ENCODE peak calls at places on chromosomes 16 and 17, in ten cellular contexts. One of them, this sample, is unnamed.

GRCh38 chr16:89352091-89352681 is 134.7 kb downstream of the ZNF778 start:
- DNase-seq in activated gamma-delta T cell treated with anti-CD3 and anti-CD28 coated beads, Interleukin-2, amount 50 U/mL, for 16 hours: no peak
- DNase-seq in NCI-H2081: no peak
- DNase-seq in fibroblast of pulmonary artery: no peak
- DNase-seq in lung: no peak
- DNase-seq in activated CD4-positive, alpha-beta T cell treated with anti-CD3 and anti-CD28 coated beads, Interleukin-2, amount 10 ng/mL, durations not matched to agents 7 days and 5 days: no peak
- DNase-seq in stomach: no peak
- DNase-seq in AG10803: no peak
- DNase-seq in Caco-2: no peak
- DNase-seq in dermis blood vessel endothelial cell: no peak
- DNase-seq in this sample: no peak

GRCh38 chr17:17783121-17783824 is 53.5 kb downstream of the SREBF1 start:
- DNase-seq in activated gamma-delta T cell treated with anti-CD3 and anti-CD28 coated beads, Interleukin-2, amount 50 U/mL, for 16 hours: peak; percentile 32
- DNase-seq in NCI-H2081: peak; percentile 82
- DNase-seq in fibroblast of pulmonary artery: peak; percentile 21
- DNase-seq in lung: peak; percentile 64
- DNase-seq in activated CD4-positive, alpha-beta T cell treated with anti-CD3 and anti-CD28 coated beads, Interleukin-2, amount 10 ng/mL, durations not matched to agents 7 days and 5 days: peak; percentile 66
- DNase-seq in stomach: peak; percentile 88
- DNase-seq in AG10803: no peak
- DNase-seq in Caco-2: peak; percentile 78
- DNase-seq in dermis blood vessel endothelial cell: peak; percentile 44
- DNase-seq in this sample: peak; percentile 53

GRCh38 chr16:19830902-19831555 is 53.6 kb downstream of the GPRC5B start:
- DNase-seq in activated gamma-delta T cell treated with anti-CD3 and anti-CD28 coated beads, Interleukin-2, amount 50 U/mL, for 16 hours: no peak
- DNase-seq in NCI-H2081: no peak
- DNase-seq in fibroblast of pulmonary artery: no peak
- DNase-seq in lung: no peak
- DNase-seq in activated CD4-positive, alpha-beta T cell treated with anti-CD3 and anti-CD28 coated beads, Interleukin-2, amount 10 ng/mL, durations not matched to agents 7 days and 5 days: no peak
- DNase-seq in stomach: no peak
- DNase-seq in AG10803: no peak
- DNase-seq in Caco-2: no peak
- DNase-seq in dermis blood vessel endothelial cell: peak; percentile 78
- DNase-seq in this sample: no peak

GRCh38 chr16:66542396-66542795 is 7.5 kb downstream of the TK2 start:
- DNase-seq in activated gamma-delta T cell treated with anti-CD3 and anti-CD28 coated beads, Interleukin-2, amount 50 U/mL, for 16 hours: no peak
- DNase-seq in NCI-H2081: no peak
- DNase-seq in fibroblast of pulmonary artery: no peak
- DNase-seq in lung: no peak
- DNase-seq in activated CD4-positive, alpha-beta T cell treated with anti-CD3 and anti-CD28 coated beads, Interleukin-2, amount 10 ng/mL, durations not matched to agents 7 days and 5 days: no peak
- DNase-seq in stomach: no peak
- DNase-seq in AG10803: no peak
- DNase-seq in Caco-2: no peak
- DNase-seq in dermis blood vessel endothelial cell: no peak
- DNase-seq in this sample: no peak

GRCh38 chr17:2682304-2682938 is 29.1 kb downstream of the CLUH start:
- DNase-seq in activated gamma-delta T cell treated with anti-CD3 and anti-CD28 coated beads, Interleukin-2, amount 50 U/mL, for 16 hours: no peak
- DNase-seq in NCI-H2081: no peak
- DNase-seq in fibroblast of pulmonary artery: no peak
- DNase-seq in lung: no peak
- DNase-seq in activated CD4-positive, alpha-beta T cell treated with anti-CD3 and anti-CD28 coated beads, Interleukin-2, amount 10 ng/mL, durations not matched to agents 7 days and 5 days: no peak
- DNase-seq in stomach: no peak
- DNase-seq in AG10803: no peak
- DNase-seq in Caco-2: no peak
- DNase-seq in dermis blood vessel endothelial cell: no peak
- DNase-seq in this sample: no peak

GRCh38 chr16:67858448-67858993 is 11.0 kb upstream of the CENPT start:
- DNase-seq in activated gamma-delta T cell treated with anti-CD3 and anti-CD28 coated beads, Interleukin-2, amount 50 U/mL, for 16 hours: no peak
- DNase-seq in NCI-H2081: no peak
- DNase-seq in fibroblast of pulmonary artery: no peak
- DNase-seq in lung: no peak
- DNase-seq in activated CD4-positive, alpha-beta T cell treated with anti-CD3 and anti-CD28 coated beads, Interleukin-2, amount 10 ng/mL, durations not matched to agents 7 days and 5 days: no peak
- DNase-seq in stomach: no peak
- DNase-seq in AG10803: no peak
- DNase-seq in Caco-2: no peak
- DNase-seq in dermis blood vessel endothelial cell: no peak
- DNase-seq in this sample: no peak

GRCh38 chr17:53353919-53354351 is 468.8 kb upstream of the KIF2B start:
- DNase-seq in activated gamma-delta T cell treated with anti-CD3 and anti-CD28 coated beads, Interleukin-2, amount 50 U/mL, for 16 hours: no peak
- DNase-seq in NCI-H2081: peak; percentile 90
- DNase-seq in fibroblast of pulmonary artery: no peak
- DNase-seq in lung: no peak
- DNase-seq in activated CD4-positive, alpha-beta T cell treated with anti-CD3 and anti-CD28 coated beads, Interleukin-2, amount 10 ng/mL, durations not matched to agents 7 days and 5 days: no peak
- DNase-seq in stomach: peak; percentile 52
- DNase-seq in AG10803: no peak
- DNase-seq in Caco-2: no peak
- DNase-seq in dermis blood vessel endothelial cell: no peak
- DNase-seq in this sample: no peak

GRCh38 chr16:76661691-76662090 is 384.5 kb downstream of the CNTNAP4 start:
- DNase-seq in activated gamma-delta T cell treated with anti-CD3 and anti-CD28 coated beads, Interleukin-2, amount 50 U/mL, for 16 hours: no peak
- DNase-seq in NCI-H2081: no peak
- DNase-seq in fibroblast of pulmonary artery: no peak
- DNase-seq in lung: no peak
- DNase-seq in activated CD4-positive, alpha-beta T cell treated with anti-CD3 and anti-CD28 coated beads, Interleukin-2, amount 10 ng/mL, durations not matched to agents 7 days and 5 days: no peak
- DNase-seq in stomach: no peak
- DNase-seq in AG10803: no peak
- DNase-seq in Caco-2: no peak
- DNase-seq in dermis blood vessel endothelial cell: no peak
- DNase-seq in this sample: no peak

GRCh38 chr17:10337976-10338375 is 34.8 kb downstream of the MYH13 start:
- DNase-seq in activated gamma-delta T cell treated with anti-CD3 and anti-CD28 coated beads, Interleukin-2, amount 50 U/mL, for 16 hours: no peak
- DNase-seq in NCI-H2081: no peak
- DNase-seq in fibroblast of pulmonary artery: no peak
- DNase-seq in lung: no peak
- DNase-seq in activated CD4-positive, alpha-beta T cell treated with anti-CD3 and anti-CD28 coated beads, Interleukin-2, amount 10 ng/mL, durations not matched to agents 7 days and 5 days: no peak
- DNase-seq in stomach: no peak
- DNase-seq in AG10803: peak; percentile 98
- DNase-seq in Caco-2: no peak
- DNase-seq in dermis blood vessel endothelial cell: no peak
- DNase-seq in this sample: no peak

GRCh38 chr17:4480929-4481898 is 17.5 kb upstream of the SPNS2 start:
- DNase-seq in activated gamma-delta T cell treated with anti-CD3 and anti-CD28 coated beads, Interleukin-2, amount 50 U/mL, for 16 hours: peak; percentile 24
- DNase-seq in NCI-H2081: no peak
- DNase-seq in fibroblast of pulmonary artery: no peak
- DNase-seq in lung: no peak
- DNase-seq in activated CD4-positive, alpha-beta T cell treated with anti-CD3 and anti-CD28 coated beads, Interleukin-2, amount 10 ng/mL, durations not matched to agents 7 days and 5 days: peak; percentile 62
- DNase-seq in stomach: peak; percentile 78
- DNase-seq in AG10803: no peak
- DNase-seq in Caco-2: no peak
- DNase-seq in dermis blood vessel endothelial cell: no peak
- DNase-seq in this sample: peak; percentile 24

GRCh38 chr16:66093217-66093616 is 273.3 kb upstream of the CDH5 start:
- DNase-seq in activated gamma-delta T cell treated with anti-CD3 and anti-CD28 coated beads, Interleukin-2, amount 50 U/mL, for 16 hours: no peak
- DNase-seq in NCI-H2081: no peak
- DNase-seq in fibroblast of pulmonary artery: no peak
- DNase-seq in lung: no peak
- DNase-seq in activated CD4-positive, alpha-beta T cell treated with anti-CD3 and anti-CD28 coated beads, Interleukin-2, amount 10 ng/mL, durations not matched to agents 7 days and 5 days: no peak
- DNase-seq in stomach: no peak
- DNase-seq in AG10803: peak; percentile 53
- DNase-seq in Caco-2: no peak
- DNase-seq in dermis blood vessel endothelial cell: no peak
- DNase-seq in this sample: no peak

This sample was measured in naive thymus-derived CD8-positive, alpha-beta T cell.